ENCODE peak calls at places on chromosomes 4 and X, in eight cellular contexts. R is lower leg skin, L is GM12865, V is transverse colon, C is psoas muscle, K is CD14-positive monocyte, M is IMR-90, J is OCI-LY7. B is an unnamed sample.

GRCh38 chr4:88859191-88859812 is 161.7 kb upstream of the NAP1L5 start:
- DNase-seq in R (no peak), L (no peak), V (no peak), C (no peak), K (no peak), M (no peak), J (no peak), B (no peak)

GRCh38 chrX:129540725-129541184 is 696 bp downstream of the OCRL start:
- DNase-seq in R (no peak), L (no peak), V (peak), C (peak), K (no peak), M (no peak), J (peak), B (no peak)

GRCh38 chr4:1813915-1814314 is 20.8 kb downstream of the FGFR3 start:
- DNase-seq in R (no peak), L (no peak), V (no peak), C (no peak), K (no peak), M (no peak), J (no peak), B (no peak)

GRCh38 chr4:173492315-173492714 is 37.7 kb downstream of the HAND2 start:
- DNase-seq in R (no peak), L (no peak), V (no peak), C (no peak), K (no peak), M (no peak), J (no peak), B (no peak)

GRCh38 chr4:88060431-88060830 is 53.0 kb downstream of the PKD2 start:
- DNase-seq in R (no peak), L (no peak), V (no peak), C (no peak), K (no peak), M (no peak), J (no peak), B (no peak)

GRCh38 chrX:1165535-1166196 is 46.8 kb downstream of the CRLF2 start:
- DNase-seq in R (peak), L (peak), V (no peak), C (no peak), K (no peak), M (no peak), J (peak), B (peak)

GRCh38 chr4:107034982-107035710 is 967 bp downstream of the DKK2 start:
- DNase-seq in R (peak), L (no peak), V (peak), C (peak), K (no peak), M (peak), J (no peak), B (peak)

GRCh38 chrX:45762699-45763647 is 562.3 kb upstream of the DIPK2B start:
- DNase-seq in R (no peak), L (peak), V (no peak), C (no peak), K (no peak), M (no peak), J (no peak), B (no peak)

GRCh38 chr4:23877758-23878229 is 12.1 kb downstream of the PPARGC1A start:
- DNase-seq in R (no peak), L (no peak), V (peak), C (no peak), K (no peak), M (peak), J (no peak), B (no peak)

GRCh38 chrX:71618303-71618721 is at the start of gene CXCR3:
- DNase-seq in R (no peak), L (peak), V (peak), C (no peak), K (no peak), M (no peak), J (peak), B (no peak)

GRCh38 chrX:11209798-11210197 is 83.4 kb upstream of the AMELX start:
- DNase-seq in R (no peak), L (no peak), V (no peak), C (no peak), K (no peak), M (no peak), J (no peak), B (no peak)

GRCh38 chr4:84965558-84966381 is 720 bp downstream of the WDFY3 start:
- DNase-seq in R (peak), L (peak), V (peak), C (peak), K (no peak), M (peak), J (no peak), B (peak)

GRCh38 chr4:169774466-169775445 is 17.0 kb upstream of the HPF1 start:
- DNase-seq in R (no peak), L (peak), V (no peak), C (peak), K (no peak), M (no peak), J (no peak), B (no peak)
- TF ChIP-seq CTCF in R (no peak), L (peak), V (no peak), C (no peak), K (no peak), M (peak), J (peak), B (no peak)

GRCh38 chrX:50447535-50447934 is 23.1 kb downstream of the DGKK start:
- DNase-seq in R (no peak), L (no peak), V (no peak), C (no peak), K (no peak), M (no peak), J (no peak), B (no peak)

GRCh38 chrX:50442426-50443116 is 28.1 kb downstream of the DGKK start:
- DNase-seq in R (no peak), L (no peak), V (no peak), C (no peak), K (no peak), M (no peak), J (no peak), B (no peak)

GRCh38 chrX:50452782-50453181 is 17.8 kb downstream of the DGKK start:
- DNase-seq in R (no peak), L (no peak), V (no peak), C (no peak), K (no peak), M (no peak), J (no peak), B (no peak)

GRCh38 chrX:50450324-50450723 is 20.3 kb downstream of the DGKK start:
- DNase-seq in R (no peak), L (no peak), V (no peak), C (no peak), K (no peak), M (no peak), J (no peak), B (no peak)

GRCh38 chrX:50448565-50448964 is 22.1 kb downstream of the DGKK start:
- DNase-seq in R (no peak), L (peak), V (peak), C (no peak), K (no peak), M (peak), J (peak), B (no peak)
- TF ChIP-seq CTCF in R (no peak), L (peak), V (peak), C (no peak), K (peak), M (no peak), J (peak), B (no peak)

GRCh38 chr4:186946682-186947294 is 223.1 kb upstream of the FAT1 start:
- DNase-seq in R (no peak), L (no peak), V (peak), C (no peak), K (no peak), M (peak), J (peak), B (no peak)

GRCh38 chr4:186946140-186946539 is 222.5 kb upstream of the FAT1 start:
- DNase-seq in R (no peak), L (no peak), V (peak), C (no peak), K (no peak), M (no peak), J (no peak), B (no peak)

GRCh38 chr4:186952709-186953108 is 229.1 kb upstream of the FAT1 start:
- DNase-seq in R (no peak), L (no peak), V (no peak), C (no peak), K (no peak), M (no peak), J (no peak), B (no peak)

GRCh38 chr4:186949847-186950246 is 226.2 kb upstream of the FAT1 start:
- DNase-seq in R (no peak), L (no peak), V (no peak), C (no peak), K (no peak), M (no peak), J (no peak), B (no peak)

GRCh38 chr4:186948361-186949291 is 225.0 kb upstream of the FAT1 start:
- DNase-seq in R (no peak), L (no peak), V (no peak), C (no peak), K (no peak), M (peak), J (peak), B (no peak)
- TF ChIP-seq CTCF in R (no peak), L (no peak), V (no peak), C (no peak), K (no peak), M (peak), J (peak), B (peak)

GRCh38 chrX:47809065-47809788 is 27.5 kb upstream of the ZNF81 start:
- DNase-seq in R (no peak), L (no peak), V (no peak), C (no peak), K (no peak), M (no peak), J (no peak), B (no peak)

GRCh38 chrX:47802589-47802988 is 34.1 kb upstream of the ZNF81 start:
- DNase-seq in R (no peak), L (no peak), V (no peak), C (no peak), K (no peak), M (peak), J (no peak), B (no peak)

GRCh38 chrX:47804315-47804714 is 32.4 kb upstream of the ZNF81 start:
- DNase-seq in R (no peak), L (no peak), V (no peak), C (no peak), K (no peak), M (no peak), J (no peak), B (no peak)

DNA sequence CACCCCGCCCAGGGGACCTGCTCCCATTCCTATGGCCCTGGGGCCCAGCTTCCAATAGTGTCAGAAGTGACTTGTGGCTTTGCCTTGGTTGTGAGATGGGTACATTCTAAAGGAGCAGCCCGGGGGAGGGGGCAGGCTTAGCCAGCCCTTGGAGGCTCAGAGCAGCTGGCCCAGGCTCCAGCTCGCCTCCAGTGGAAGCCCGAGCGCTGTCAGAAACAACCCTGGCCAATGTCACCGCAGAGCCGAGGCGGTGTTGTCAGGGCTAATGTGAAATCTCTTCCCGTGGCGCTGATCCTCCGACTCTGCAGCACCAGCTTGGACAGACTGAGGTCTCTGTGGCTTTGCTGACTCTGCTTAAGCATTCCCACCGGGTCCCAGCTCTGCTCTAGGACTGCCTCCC is 29.2 kb upstream of the ZNF81 start:
- DNase-seq in R (no peak), L (no peak), V (no peak), C (no peak), K (no peak), M (no peak), J (no peak), B (no peak)
- TF ChIP-seq CTCF in R (no peak), L (no peak), V (no peak), C (no peak), K (no peak), M (no peak), J (no peak), B (no peak)

DNA sequence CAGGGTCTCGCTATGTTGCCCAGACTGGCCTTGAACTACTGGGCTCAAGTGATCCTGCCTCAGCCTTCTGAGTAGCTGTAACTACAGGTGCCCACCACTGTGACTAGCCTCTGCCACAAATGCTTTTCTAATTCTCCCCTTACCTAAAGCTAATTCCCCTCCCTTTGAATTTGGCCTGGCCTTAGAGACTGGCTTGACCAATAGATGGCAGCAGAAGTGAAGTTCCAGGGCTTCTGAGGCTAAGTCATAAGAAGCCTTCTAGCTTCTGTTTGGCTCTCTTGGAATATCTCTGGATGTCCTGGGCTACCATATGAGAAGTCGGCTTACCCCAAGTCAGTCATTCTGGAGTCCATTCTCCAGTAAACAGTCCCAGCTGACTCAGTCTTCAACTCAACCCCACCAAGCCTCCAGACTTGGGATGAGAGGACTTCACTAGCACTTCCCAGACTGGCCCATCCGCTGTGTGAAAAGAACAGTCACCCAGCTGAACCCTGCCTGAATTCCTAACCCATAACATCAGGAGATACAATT is 61.0 kb downstream of the HPRT1 start:
- DNase-seq in R (no peak), L (peak), V (peak), C (no peak), K (no peak), M (peak), J (peak), B (no peak)
- TF ChIP-seq CTCF in R (no peak), L (peak), V (peak), C (peak), K (peak), M (peak), J (peak), B (peak)